ENCODE peak calls at places on chromosomes 2 and 18, in eight cellular contexts. F is mammary epithelial cell; D is CD8-positive, alpha-beta T cell; E is suprapubic skin; M is astrocyte; S is IMR-90; P is left ventricle myocardium inferior; L is Peyer's patch. X is an unnamed sample. For H3K36me3, the result is how much of the 10 kb centered on the place peaks cover.

GRCh38 chr2:134917219-134917957 is 1.2 kb upstream of the CCNT2 start:
- DNase-seq in D (peak), F (no peak), L (peak), E (peak), S (no peak), P (peak), M (no peak), X (peak)

GRCh38 chr2:195057001-195057400 is 600.0 kb upstream of the SLC39A10 start:
- DNase-seq in S (no peak), L (no peak), F (no peak), D (no peak), P (no peak), E (no peak), M (no peak), X (no peak)

GRCh38 chr2:15521782-15522181 is 39.4 kb downstream of the NBAS start:
- DNase-seq in P (no peak), F (no peak), L (no peak), S (peak), M (peak), E (no peak), D (no peak), X (no peak)

GRCh38 chr2:185896090-185896693 is 157.6 kb downstream of the FSIP2 start:
- DNase-seq in S (no peak), P (no peak), L (no peak), F (no peak), D (no peak), E (no peak), M (no peak), X (no peak)

GRCh38 chr2:98896416-98896815 is 39.6 kb downstream of the CRACDL start:
- DNase-seq in P (no peak), E (no peak), M (no peak), D (no peak), L (no peak), S (no peak), F (no peak), X (no peak)

GRCh38 chr2:61878756-61879155 is 9.7 kb downstream of the CCT4 start:
- DNase-seq in D (no peak), M (no peak), S (no peak), P (no peak), F (peak), E (no peak), L (no peak), X (no peak)

GRCh38 chr18:13760047-13760446 is 33.6 kb downstream of the RNMT start:
- DNase-seq in S (no peak), F (no peak), P (no peak), M (no peak), L (no peak), E (no peak), D (no peak), X (no peak)

GRCh38 chr2:183035954-183036669 is 2.1 kb downstream of the NCKAP1 start:
- DNase-seq in L (no peak), F (no peak), E (no peak), S (no peak), M (no peak), D (no peak), P (no peak), X (no peak)

GRCh38 chr18:58666176-58666575 is 5.1 kb upstream of the MALT1 start:
- DNase-seq in E (no peak), M (peak), D (no peak), P (no peak), L (no peak), S (no peak), F (no peak), X (no peak)

GRCh38 chr18:22985250-22985649 is 52.1 kb downstream of the RBBP8 start:
- DNase-seq in D (no peak), M (no peak), E (no peak), S (peak), P (no peak), L (no peak), F (no peak), X (no peak)
- H3K36me3 ChIP-seq in D (under half), M (under half), E (under half), S (under half), P (under half), L (under half), F (half or more), X (under half)

DNA sequence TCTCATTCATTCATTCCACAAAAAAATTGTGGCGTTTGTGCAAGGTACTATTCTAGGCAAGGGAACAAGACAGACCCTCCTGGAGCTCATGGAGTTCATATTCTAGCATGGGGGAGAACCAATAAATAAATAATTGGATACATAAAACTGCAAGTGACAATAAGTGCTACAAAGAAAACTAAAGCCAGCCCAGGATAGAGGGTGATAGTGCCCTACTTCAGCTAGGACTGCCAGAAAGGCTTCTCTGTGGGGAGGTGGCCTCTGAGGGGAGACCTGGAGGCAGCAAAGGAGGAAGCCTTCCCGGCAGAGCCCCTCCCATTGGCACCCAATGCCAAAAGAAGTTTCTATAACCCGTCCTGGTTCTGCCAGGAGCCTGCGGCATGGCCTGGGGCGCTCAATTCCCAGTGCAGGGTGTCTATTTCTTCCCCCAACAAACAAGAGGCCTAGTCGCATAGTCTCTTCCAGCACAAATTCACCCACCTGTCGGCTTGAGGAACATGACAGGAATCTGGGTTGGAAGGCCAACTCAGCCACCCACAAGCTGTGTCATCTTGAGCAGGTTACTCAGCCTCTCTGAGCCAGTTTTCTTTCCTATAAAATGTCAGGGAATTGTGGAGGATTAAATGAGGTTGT is 94.4 kb downstream of the ZFP36L2 start:
- DNase-seq in E (no peak), M (no peak), P (no peak), D (no peak), S (no peak), L (no peak), F (peak), X (no peak)
- H3K27ac ChIP-seq in E (peak), M (no peak), P (peak), D (peak), S (no peak), L (peak), F (peak), X (peak)

DNA sequence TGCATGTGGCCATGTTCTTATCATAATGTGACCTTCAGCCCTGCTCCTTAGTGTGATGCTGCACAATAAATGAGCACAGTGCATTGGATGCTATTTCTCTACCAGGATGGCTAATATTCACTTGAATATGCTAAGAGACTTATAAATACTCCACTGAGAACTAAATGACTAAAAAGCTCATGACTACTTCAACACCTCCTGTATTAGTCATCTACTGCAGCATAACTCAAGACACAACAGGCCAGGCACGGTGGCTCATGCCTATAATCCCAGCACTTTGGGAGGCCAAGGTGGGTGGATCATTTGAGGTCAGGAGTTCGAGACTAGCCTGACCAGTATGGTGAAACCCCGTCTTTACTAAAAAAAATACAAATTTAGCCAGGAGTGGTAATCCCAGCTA is 213.4 kb downstream of the RND3 start:
- DNase-seq in L (no peak), M (peak), E (no peak), P (no peak), F (peak), S (peak), D (no peak), X (no peak)
- H3K36me3 ChIP-seq in L (under half), M (under half), E (under half), P (under half), F (under half), S (under half), D (under half), X (under half)

GRCh38 chr2:205704101-205704741 is 21.9 kb downstream of the NRP2 start:
- DNase-seq in P (no peak), D (no peak), F (no peak), M (peak), L (no peak), E (no peak), S (peak), X (no peak)
- H3K27ac ChIP-seq in P (peak), D (no peak), F (peak), M (peak), L (peak), E (no peak), S (peak), X (no peak)

DNA sequence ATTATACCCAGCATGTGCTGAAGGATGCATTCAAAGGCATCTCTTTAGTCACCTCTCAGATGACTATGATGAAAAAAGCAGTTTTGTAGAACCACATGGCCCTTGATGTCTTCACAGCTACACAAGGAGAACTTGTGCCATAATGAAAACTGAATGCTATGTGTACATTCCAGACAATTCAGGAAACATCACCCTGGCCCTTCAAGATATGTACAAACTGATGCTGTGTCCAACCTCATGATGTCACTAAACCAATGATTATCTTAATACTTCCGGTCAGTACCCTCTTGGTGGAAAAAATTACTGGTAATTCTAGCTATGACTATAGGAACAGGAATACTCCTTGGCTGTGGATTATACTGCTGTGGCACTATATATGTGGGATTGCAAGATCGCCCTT is 20.0 kb downstream of the DUSP11 start:
- DNase-seq in D (no peak), S (peak), L (no peak), F (no peak), E (no peak), M (peak), P (no peak), X (no peak)
- H3K36me3 ChIP-seq in D (under half), S (under half), L (half or more), F (under half), E (half or more), M (under half), P (under half), X (half or more)

DNA sequence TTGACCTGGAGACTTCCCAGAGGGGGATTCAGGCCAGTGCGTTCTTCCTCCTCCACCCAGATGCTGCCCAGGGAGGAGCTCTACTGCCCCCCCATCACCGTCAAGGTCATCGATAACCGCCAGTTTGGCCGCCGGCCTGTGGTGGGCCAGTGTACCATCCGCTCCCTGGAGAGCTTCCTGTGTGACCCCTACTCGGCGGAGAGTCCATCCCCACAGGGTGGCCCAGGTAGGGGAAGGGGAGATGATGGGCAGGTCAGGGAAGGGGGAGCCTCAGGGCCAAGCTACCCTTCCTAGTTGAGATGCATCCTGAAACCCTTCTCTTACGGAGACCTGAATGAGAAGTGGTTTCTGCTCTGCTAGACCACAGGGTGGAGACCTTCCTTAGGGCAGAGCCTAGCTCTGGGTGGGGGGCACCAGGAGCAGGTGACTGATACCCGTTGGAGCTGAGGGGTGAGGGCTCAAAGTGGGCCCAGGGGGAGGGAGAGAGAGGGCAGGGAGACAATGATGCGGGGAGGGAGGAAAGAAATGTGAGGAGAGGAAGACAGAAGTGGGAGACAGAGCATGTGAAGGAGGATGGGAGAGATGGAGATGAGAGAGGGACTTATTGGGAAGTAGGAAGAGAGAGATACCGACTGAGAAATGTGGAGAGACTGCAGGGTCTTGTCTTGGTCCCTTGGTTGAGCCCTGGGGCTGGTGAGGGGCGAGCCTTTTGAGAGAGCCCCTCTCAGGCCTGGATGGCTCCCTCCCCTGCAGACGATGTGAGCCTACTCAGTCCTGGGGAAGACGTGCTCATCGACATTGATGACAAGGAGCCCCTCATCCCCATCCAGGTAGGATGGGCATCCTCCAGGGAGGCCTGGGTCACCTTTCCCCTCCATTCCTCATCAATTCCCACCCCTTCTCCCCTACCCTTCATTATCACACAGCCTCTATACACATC is 159.5 kb downstream of the DYSF start:
- DNase-seq in F (no peak), D (no peak), P (no peak), M (no peak), E (peak), S (no peak), L (no peak), X (no peak)
- H3K27ac ChIP-seq in F (no peak), D (no peak), P (no peak), M (no peak), E (no peak), S (no peak), L (no peak), X (no peak)

DNA sequence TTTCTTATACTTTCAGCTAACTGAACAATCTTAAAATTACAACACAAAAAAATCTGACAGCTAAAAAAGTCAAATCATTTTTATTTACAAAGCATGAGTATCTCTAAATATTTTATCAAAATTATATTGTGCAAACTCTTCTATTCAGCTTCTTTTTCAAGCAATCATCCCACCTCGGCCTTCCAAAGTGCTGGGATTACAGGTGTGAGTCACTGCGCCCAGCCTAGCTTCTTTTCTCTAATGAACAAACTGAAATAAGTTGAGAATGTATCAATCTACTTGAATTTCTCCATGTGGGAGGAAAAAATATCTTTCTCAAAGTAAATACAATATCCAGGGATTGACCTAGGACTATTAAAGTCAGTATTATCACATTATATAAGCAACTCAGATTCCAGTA is 14.9 kb downstream of the NDUFS1 start:
- DNase-seq in F (no peak), D (no peak), M (no peak), P (no peak), L (no peak), E (no peak), S (no peak), X (no peak)
- H3K36me3 ChIP-seq in F (under half), D (half or more), M (half or more), P (half or more), L (half or more), E (half or more), S (half or more), X (half or more)

GRCh38 chr2:45814528-45814927 is 163.1 kb downstream of the PRKCE start:
- DNase-seq in D (no peak), S (no peak), L (no peak), E (no peak), F (no peak), M (no peak), P (no peak), X (no peak)
- H3K27ac ChIP-seq in D (no peak), S (no peak), L (no peak), E (no peak), F (no peak), M (no peak), P (peak), X (no peak)

DNA sequence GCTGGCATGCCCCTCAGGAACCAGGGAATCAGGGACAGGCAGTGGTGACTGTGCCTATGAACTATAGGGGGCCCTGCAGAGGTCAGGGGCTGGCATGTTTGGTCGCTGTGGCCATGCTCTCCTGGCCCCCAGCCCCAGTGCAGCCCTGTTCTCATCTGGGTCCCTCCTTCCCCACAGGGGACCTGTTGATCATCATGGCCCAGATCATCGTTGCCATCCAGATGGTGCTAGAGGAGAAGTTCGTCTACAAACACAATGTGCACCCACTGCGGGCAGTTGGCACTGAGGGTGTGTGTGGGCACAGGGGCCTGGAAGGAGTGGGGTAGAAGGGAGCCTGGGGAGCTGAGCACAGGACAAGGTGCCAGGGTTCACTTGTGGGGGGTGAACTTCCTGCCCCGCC is 9.7 kb upstream of the CENPA start:
- DNase-seq in L (no peak), P (no peak), S (no peak), F (no peak), M (no peak), E (no peak), D (no peak), X (no peak)
- H3K36me3 ChIP-seq in L (half or more), P (half or more), S (half or more), F (under half), M (under half), E (half or more), D (under half), X (half or more)

X was measured in CD4-positive, CD25-positive, alpha-beta regulatory T cell.